ENCODE peak calls at places on chromosomes 1 and 21, in four cellular contexts. Z, C, I and L are unnamed samples.
A peak's percentile ranks its signal among the peaks of the same experiment; 100 is the strongest.

GRCh38 chr1:154624756-154625643 is 17.0 kb upstream of the ADAR start:
- DNase-seq in C (no peak), I (no peak), Z (no peak), L (no peak)

GRCh38 chr1:149995927-149996326 is 14.6 kb downstream of the OTUD7B start:
- DNase-seq in C (no peak), Z (no peak), I (peak; percentile 38), L (no peak)

GRCh38 chr1:210248341-210248740 is 15.7 kb downstream of the SERTAD4 start:
- DNase-seq in Z (no peak), I (no peak), C (no peak), L (no peak)

GRCh38 chr1:224783006-224783651 is 146.3 kb upstream of the DNAH14 start:
- DNase-seq in I (peak; percentile 72), Z (peak; percentile 10), C (no peak), L (no peak)

GRCh38 chr1:6460349-6461236 is 5.4 kb downstream of the TNFRSF25 start:
- DNase-seq in I (no peak), Z (no peak), C (no peak), L (peak; percentile 45)

GRCh38 chr1:222064388-222065201 is 322.7 kb upstream of the DUSP10 start:
- DNase-seq in Z (no peak), I (no peak), C (no peak), L (no peak)

GRCh38 chr21:41815652-41816582 is 49.1 kb upstream of the RIPK4 start:
- DNase-seq in C (no peak), Z (no peak), I (no peak), L (no peak)

GRCh38 chr21:16644690-16645089 is 868.2 kb upstream of the CXADR start:
- DNase-seq in I (no peak), C (no peak), Z (no peak), L (no peak)

GRCh38 chr1:110048240-110048639 is 13.8 kb downstream of the STRIP1 start:
- DNase-seq in Z (no peak), C (no peak), I (no peak), L (no peak)

GRCh38 chr1:11842154-11843041 is 5.2 kb downstream of the NPPA start:
- DNase-seq in C (peak; percentile 96), I (peak; percentile 24), Z (peak; percentile 92), L (no peak)

GRCh38 chr1:24380508-24380907 is 33.1 kb downstream of the STPG1 start:
- DNase-seq in C (no peak), Z (no peak), I (no peak), L (no peak)

GRCh38 chr1:14937288-14937949 is 216.1 kb upstream of the TMEM51 start:
- DNase-seq in C (no peak), I (no peak), Z (no peak), L (no peak)

GRCh38 chr21:14547834-14548513 is 1.9 kb upstream of the SAMSN1 start:
- DNase-seq in I (no peak), Z (no peak), C (no peak), L (no peak)

GRCh38 chr21:42332557-42332956 is 17.3 kb upstream of the TFF3 start:
- DNase-seq in I (no peak), C (no peak), Z (no peak), L (no peak)

GRCh38 chr1:10516925-10517676 is 42.4 kb downstream of the PEX14 start:
- DNase-seq in Z (no peak), C (peak; percentile 11), I (no peak), L (no peak)

GRCh38 chr1:16980473-16981268 is at the start of gene MFAP2:
- DNase-seq in Z (no peak), C (no peak), I (no peak), L (peak; percentile 66)

GRCh38 chr1:198776602-198777029 is 137.8 kb downstream of the PTPRC start:
- DNase-seq in Z (no peak), I (no peak), C (no peak), L (no peak)

GRCh38 chr1:43573066-43573799 is 42.5 kb downstream of the PTPRF start:
- DNase-seq in Z (no peak), I (no peak), C (no peak), L (no peak)

GRCh38 chr21:36852293-36852692 is 114.2 kb downstream of the HLCS start:
- DNase-seq in Z (no peak), C (no peak), I (no peak), L (no peak)

GRCh38 chr1:210687582-210688279 is 359.0 kb downstream of the HHAT start:
- DNase-seq in I (no peak), Z (no peak), C (no peak), L (no peak)

GRCh38 chr1:24047101-24047459 is 64.9 kb downstream of the MYOM3 start:
- DNase-seq in Z (peak; percentile 37), C (no peak), I (no peak), L (no peak)

GRCh38 chr1:183472488-183473285 is at the start of gene SMG7:
- DNase-seq in I (no peak), C (peak; percentile 58), Z (no peak), L (no peak)

GRCh38 chr1:45929257-45929687 is 125.9 kb downstream of the MAST2 start:
- DNase-seq in I (no peak), Z (peak; percentile 26), C (peak; percentile 54), L (peak; percentile 25)

GRCh38 chr1:160256396-160257046 is 5.8 kb downstream of the DCAF8 start:
- DNase-seq in C (no peak), I (no peak), Z (no peak), L (no peak)

GRCh38 chr21:38831526-38832467 is 26.1 kb downstream of the ETS2 start:
- DNase-seq in Z (peak; percentile 91), I (peak; percentile 40), C (peak; percentile 52), L (no peak)

GRCh38 chr1:30601316-30602085 is 121.9 kb downstream of the MATN1 start:
- DNase-seq in Z (no peak), C (no peak), I (no peak), L (no peak)
- TF ChIP-seq ETV6 in Z (no peak), C (no peak), I (no peak), L (no peak)

DNA sequence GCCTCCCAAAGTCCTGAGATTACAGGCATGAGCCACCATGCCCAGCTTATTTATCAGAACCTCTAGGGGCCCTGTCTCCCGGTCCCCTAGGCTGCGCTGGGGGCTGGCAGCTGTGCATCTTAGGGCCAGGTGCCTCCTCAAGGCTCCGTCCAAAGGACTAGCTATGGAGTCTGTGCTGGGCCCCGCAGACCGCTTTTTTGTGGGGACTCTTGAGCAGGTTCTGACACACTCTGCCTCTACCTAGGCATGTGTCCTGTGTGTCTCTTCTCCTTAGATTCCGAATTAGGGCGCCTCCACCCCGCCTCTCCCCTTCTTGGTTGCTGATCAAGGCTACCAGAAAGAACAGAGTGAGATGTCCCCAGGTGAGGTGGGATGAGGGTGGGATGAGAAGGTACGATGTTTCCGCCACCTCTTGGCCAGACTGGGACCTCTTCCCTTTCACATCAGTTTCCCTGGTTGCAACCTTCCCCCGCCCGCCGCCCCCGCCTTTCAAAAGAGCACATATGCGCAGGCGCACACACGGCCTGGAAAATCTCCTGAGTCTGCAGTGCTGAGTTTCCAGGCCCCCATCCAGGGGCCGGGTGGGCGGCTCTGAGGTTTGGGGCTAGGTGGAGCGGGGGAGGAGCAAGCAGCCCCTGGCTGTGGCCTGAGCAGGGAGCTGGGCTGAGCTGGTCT is 5.0 kb upstream of the PTPN7 start:
- DNase-seq in Z (no peak), C (peak; percentile 83), I (no peak), L (no peak)
- TF ChIP-seq MAX in Z (no peak), C (no peak), I (no peak), L (no peak)

GRCh38 chr1:78095618-78096416 is 50.1 kb downstream of the GIPC2 start:
- DNase-seq in I (no peak), Z (no peak), C (no peak), L (no peak)
- TF ChIP-seq ETV6 in I (no peak), Z (no peak), C (no peak), L (no peak)

DNA sequence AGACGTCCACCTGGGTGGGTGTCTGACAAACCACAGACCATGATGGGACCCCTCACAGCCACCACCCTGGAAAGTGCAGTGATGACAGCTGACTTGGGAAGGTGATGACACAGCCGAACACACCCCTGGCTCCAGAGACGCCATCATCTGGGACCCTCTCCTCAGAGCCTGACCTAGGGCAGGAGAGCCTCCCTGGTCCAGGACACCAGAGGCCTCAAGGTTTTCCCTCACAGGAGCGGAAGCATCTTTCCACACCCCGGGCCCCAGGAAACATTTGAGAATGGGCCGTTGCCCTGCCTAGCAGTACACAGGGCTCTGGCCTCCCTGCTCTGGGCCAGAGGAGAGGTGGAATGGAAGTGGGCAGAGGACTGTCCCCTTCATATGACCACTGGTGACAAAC is 79.7 kb downstream of the SYT2 start:
- DNase-seq in C (no peak), I (no peak), Z (no peak), L (no peak)
- TF ChIP-seq MAX in C (no peak), I (no peak), Z (no peak), L (no peak)

DNA sequence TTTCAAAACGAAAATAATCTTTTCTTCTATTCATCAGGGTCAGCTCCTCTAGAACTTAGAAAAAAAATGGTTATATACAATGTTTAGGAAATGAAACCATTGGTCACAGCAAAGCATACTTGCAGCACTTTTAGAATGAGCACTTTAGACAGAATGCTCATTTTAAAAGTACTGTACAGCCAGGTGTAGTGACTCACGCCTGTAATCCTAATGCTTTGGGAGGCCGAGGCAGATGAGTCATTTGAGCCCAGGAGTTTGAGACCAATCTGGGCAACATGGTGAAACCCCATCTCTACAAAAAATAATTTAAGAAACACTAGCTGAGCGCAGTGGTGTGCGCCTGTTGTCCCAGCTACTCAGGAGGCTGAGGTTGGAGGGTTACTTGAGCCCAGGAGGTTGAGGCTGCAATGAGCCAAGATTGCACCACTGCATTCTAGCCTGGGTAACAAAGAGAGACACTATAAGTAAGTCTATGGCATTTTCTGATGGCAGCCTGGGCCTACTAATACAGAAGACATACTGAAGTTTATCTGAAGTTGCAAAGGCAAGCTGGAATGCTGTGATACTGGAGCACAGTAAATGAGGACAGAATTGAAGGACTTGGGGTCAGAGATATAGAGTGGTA is 48.9 kb upstream of the ZNF326 start:
- DNase-seq in C (no peak), I (peak; percentile 69), Z (no peak), L (no peak)
- TF ChIP-seq ETV6 in C (no peak), I (no peak), Z (no peak), L (no peak)

GRCh38 chr1:13469343-13469742 is 44.5 kb downstream of the LRRC38 start:
- DNase-seq in C (peak; percentile 19), Z (peak; percentile 38), I (no peak), L (peak; percentile 11)
- TF ChIP-seq MAX in C (no peak), Z (no peak), I (no peak), L (no peak)